ENCODE peak calls at places on chromosomes 13 and 19, in six cellular contexts. O is K562, F is GM12878, H is H1, K is HepG2, A is GM12892. E is an unnamed sample.

GRCh38 chr13:90492872-90493271 is 854.6 kb upstream of the MIR17HG start:
- DNase-seq in O (no peak), F (no peak), H (no peak), K (no peak), A (no peak), E (no peak)

GRCh38 chr13:41554626-41555386 is 97.5 kb downstream of the RGCC start:
- DNase-seq in O (no peak), F (peak; percentile 48), H (no peak), K (no peak), A (peak; percentile 55), E (peak; percentile 60)

GRCh38 chr19:8609210-8610040 is 1.1 kb downstream of the ADAMTS10 start:
- DNase-seq in O (peak; percentile 32), F (no peak), H (peak; percentile 82), K (peak; percentile 32), A (no peak), E (no peak)

GRCh38 chr13:53138369-53139036 is 109.9 kb downstream of the OLFM4 start:
- DNase-seq in O (no peak), F (no peak), H (no peak), K (no peak), A (no peak), E (no peak)

GRCh38 chr13:92843549-92843948 is 383.1 kb upstream of the GPC6 start:
- DNase-seq in O (no peak), F (no peak), H (no peak), K (no peak), A (no peak), E (no peak)

GRCh38 chr13:98875146-98875729 is 102.6 kb downstream of the DOCK9 start:
- DNase-seq in O (no peak), F (no peak), H (no peak), K (no peak), A (no peak), E (no peak)

GRCh38 chr19:3409346-3410064 is 43.1 kb downstream of the NFIC start:
- DNase-seq in O (no peak), F (no peak), H (no peak), K (peak; percentile 94), A (no peak), E (no peak)

GRCh38 chr13:26459276-26460131 is 98.0 kb upstream of the WASF3 start:
- DNase-seq in O (no peak), F (no peak), H (no peak), K (no peak), A (no peak), E (no peak)

GRCh38 chr13:68697551-68697950 is 1410.1 kb upstream of the ATXN8OS start:
- DNase-seq in O (no peak), F (no peak), H (no peak), K (no peak), A (no peak), E (no peak)

GRCh38 chr19:30357580-30357954 is 14.6 kb upstream of the ZNF536 start:
- DNase-seq in O (no peak), F (no peak), H (no peak), K (no peak), A (no peak), E (no peak)

GRCh38 chr13:113839536-113840204 is 24.2 kb downstream of the GAS6 start:
- DNase-seq in O (no peak), F (no peak), H (no peak), K (no peak), A (no peak), E (no peak)

GRCh38 chr19:16210168-16210567 is 12.5 kb downstream of the AP1M1 start:
- DNase-seq in O (no peak), F (no peak), H (no peak), K (no peak), A (no peak), E (no peak)

GRCh38 chr19:38247734-38248268 is 8.4 kb downstream of the PPP1R14A start:
- DNase-seq in O (no peak), F (no peak), H (no peak), K (peak; percentile 80), A (no peak), E (no peak)

GRCh38 chr13:64928704-64929499 is 2301.2 kb downstream of the PCDH9 start:
- DNase-seq in O (no peak), F (no peak), H (no peak), K (no peak), A (no peak), E (no peak)

GRCh38 chr13:101655435-101655834 is 203.0 kb downstream of the ITGBL1 start:
- DNase-seq in O (no peak), F (peak; percentile 9), H (no peak), K (no peak), A (no peak), E (no peak)

GRCh38 chr13:90084684-90085290 is 1262.7 kb upstream of the MIR17HG start:
- DNase-seq in O (no peak), F (no peak), H (no peak), K (no peak), A (no peak), E (no peak)

GRCh38 chr13:88461272-88462009 is 790.3 kb downstream of the SLITRK5 start:
- DNase-seq in O (no peak), F (no peak), H (no peak), K (no peak), A (no peak), E (no peak)

GRCh38 chr13:71591380-71591779 is 275.6 kb downstream of the DACH1 start:
- DNase-seq in O (no peak), F (no peak), H (no peak), K (no peak), A (no peak), E (no peak)

GRCh38 chr13:76829572-76830327 is 56.5 kb downstream of the KCTD12 start:
- DNase-seq in O (no peak), F (no peak), H (no peak), K (no peak), A (no peak), E (no peak)

GRCh38 chr19:6056801-6057650 is 53.3 kb downstream of the RFX2 start:
- DNase-seq in O (no peak), F (no peak), H (no peak), K (peak; percentile 77), A (no peak), E (no peak)

GRCh38 chr19:6718741-6719539 is 1.5 kb downstream of the C3 start:
- DNase-seq in O (peak; percentile 99), F (no peak), H (no peak), K (peak; percentile 93), A (no peak), E (no peak)

GRCh38 chr19:30419581-30420180 is 47.5 kb downstream of the ZNF536 start:
- DNase-seq in O (no peak), F (no peak), H (peak; percentile 40), K (no peak), A (no peak), E (no peak)

GRCh38 chr19:18478545-18479311 is 40.8 kb upstream of the ISYNA1 start:
- DNase-seq in O (no peak), F (peak; percentile 51), H (no peak), K (peak; percentile 88), A (peak; percentile 86), E (peak; percentile 82)

GRCh38 chr19:49437231-49437630 is 4.1 kb downstream of the SLC17A7 start:
- DNase-seq in O (no peak), F (no peak), H (no peak), K (no peak), A (no peak), E (no peak)

GRCh38 chr19:49438261-49438660 is 3.1 kb downstream of the SLC17A7 start:
- DNase-seq in O (no peak), F (no peak), H (no peak), K (no peak), A (no peak), E (no peak)

GRCh38 chr19:49434907-49435577 is 6.3 kb downstream of the SLC17A7 start:
- DNase-seq in O (peak; percentile 63), F (no peak), H (no peak), K (no peak), A (no peak), E (no peak)

GRCh38 chr19:49435670-49436069 is 5.7 kb downstream of the SLC17A7 start:
- DNase-seq in O (no peak), F (no peak), H (no peak), K (no peak), A (no peak), E (no peak)

DNA sequence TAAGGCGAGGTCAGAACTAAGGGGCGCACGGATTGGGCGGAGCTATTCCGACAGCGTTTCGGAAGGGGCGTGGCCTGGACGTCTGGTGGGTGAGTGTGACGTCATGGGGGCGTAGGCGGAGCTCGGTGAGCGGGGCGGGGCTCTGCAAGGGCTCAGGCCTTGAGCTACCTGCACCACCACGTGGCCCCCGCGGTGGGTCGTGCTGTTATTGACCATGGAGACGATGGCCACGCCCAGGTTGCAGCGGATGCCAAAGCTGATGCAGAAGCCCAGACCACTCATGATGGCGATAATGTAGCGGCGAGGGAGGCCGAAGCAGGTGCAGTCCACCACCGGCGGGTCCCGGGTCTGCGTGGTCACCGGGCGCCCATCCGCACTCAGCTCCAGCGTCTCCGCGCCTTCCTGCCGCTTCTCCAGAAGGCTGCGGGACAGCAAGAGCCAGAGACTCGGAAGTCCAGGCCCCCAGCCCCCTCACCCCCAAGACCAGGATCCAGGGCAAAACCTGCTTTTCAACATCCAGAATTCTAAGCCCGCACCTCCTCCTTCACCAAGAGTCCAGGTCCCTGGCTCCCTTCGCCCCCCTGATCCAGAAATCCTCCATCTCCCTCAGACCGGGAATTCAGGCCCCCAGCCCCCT is 4.8 kb downstream of the SLC17A7 start:
- DNase-seq in O (peak; percentile 87), F (no peak), H (peak; percentile 100), K (no peak), A (no peak), E (no peak)
- TF ChIP-seq TAF1 in O (no peak), F (no peak), H (peak; percentile 12), K (no peak), A (no peak), E (no peak)

DNA sequence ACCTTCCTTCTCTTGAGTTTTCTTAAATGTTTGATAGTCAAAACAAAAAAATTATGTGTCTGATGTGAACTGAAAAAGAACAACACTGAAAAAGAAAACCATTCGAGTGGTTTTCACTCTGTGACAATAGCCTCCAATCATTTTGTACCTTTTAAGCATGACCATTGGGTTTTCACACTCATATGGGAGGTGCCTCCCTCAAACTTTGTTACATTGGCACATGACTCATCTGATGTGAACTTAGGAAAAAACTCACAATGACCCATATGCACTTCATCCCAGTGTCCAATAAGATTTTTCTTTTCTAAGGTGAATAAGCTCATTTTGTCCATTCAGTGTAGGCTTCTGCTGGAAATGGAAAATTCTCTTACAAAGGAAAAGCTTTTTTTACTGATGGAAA is 66.6 kb upstream of the XPO4 start:
- DNase-seq in O (no peak), F (peak; percentile 15), H (no peak), K (no peak), A (no peak), E (no peak)
- TF ChIP-seq POLR2A in O (no peak), F (no peak), H (no peak), K (no peak), A (no peak), E (no peak)

DNA sequence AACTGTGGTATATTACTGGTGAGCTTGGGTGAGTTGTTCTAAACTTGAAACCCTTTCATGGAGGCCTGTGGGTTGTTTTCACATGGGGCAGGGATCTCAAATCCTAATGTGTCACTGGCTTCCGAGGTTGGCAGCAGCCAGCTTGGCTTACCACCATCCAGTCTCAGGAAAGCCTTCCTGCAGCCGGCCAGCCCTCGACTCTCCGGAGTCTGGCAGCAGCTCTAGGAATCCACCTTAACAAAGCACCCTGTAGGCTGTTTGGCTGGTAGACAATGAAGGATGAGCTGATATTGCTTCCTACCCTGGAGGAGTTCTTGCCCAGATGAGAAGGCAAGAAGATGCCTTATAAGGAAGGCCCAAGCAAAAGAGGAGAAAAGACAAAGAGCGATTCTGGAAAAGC is 188.3 kb downstream of the KLF12 start:
- DNase-seq in O (no peak), F (no peak), H (no peak), K (no peak), A (no peak), E (no peak)
- TF ChIP-seq TAF1 in O (no peak), F (no peak), H (no peak), K (no peak), A (no peak), E (no peak)

GRCh38 chr19:11214387-11214786 is 17.0 kb upstream of the KANK2 start:
- DNase-seq in O (no peak), F (no peak), H (no peak), K (no peak), A (no peak), E (no peak)
- TF ChIP-seq POLR2A in O (no peak), F (no peak), H (no peak), K (no peak), A (no peak), E (no peak)